ENCODE peak calls at places on chromosomes 5 and 9, in seven cellular contexts. M, Q, C, Z, K, P and S are unnamed samples.

GRCh38 chr9:136762221-136762691 is 2.1 kb downstream of the LCN15 start:
- DNase-seq in M (no peak), Q (no peak), C (peak), Z (no peak), K (no peak), P (no peak), S (no peak)

GRCh38 chr5:145988993-145989392 is 52.6 kb downstream of the SH3RF2 start:
- DNase-seq in M (no peak), Q (no peak), C (no peak), Z (no peak), K (no peak), P (no peak), S (no peak)

GRCh38 chr9:81716409-81716808 is 27.1 kb upstream of the TLE1 start:
- DNase-seq in M (no peak), Q (no peak), C (no peak), Z (no peak), K (no peak), P (no peak), S (no peak)

GRCh38 chr9:94827584-94828304 is 101.2 kb downstream of the AOPEP start:
- DNase-seq in M (no peak), Q (no peak), C (no peak), Z (peak), K (no peak), P (peak), S (no peak)

GRCh38 chr9:32989651-32990050 is 11.8 kb downstream of the APTX start:
- DNase-seq in M (no peak), Q (no peak), C (no peak), Z (no peak), K (peak), P (no peak), S (no peak)

GRCh38 chr5:151870820-151871219 is 53.8 kb downstream of the GLRA1 start:
- DNase-seq in M (no peak), Q (no peak), C (no peak), Z (no peak), K (no peak), P (no peak), S (no peak)

GRCh38 chr9:112793213-112793810 is 42.8 kb downstream of the SNX30 start:
- DNase-seq in M (peak), Q (peak), C (peak), Z (peak), K (peak), P (peak), S (peak)

GRCh38 chr9:91533382-91533781 is 109.8 kb upstream of the NFIL3 start:
- DNase-seq in M (no peak), Q (no peak), C (no peak), Z (no peak), K (no peak), P (no peak), S (no peak)

GRCh38 chr9:75385236-75385635 is 296.9 kb downstream of the OSTF1 start:
- DNase-seq in M (no peak), Q (no peak), C (no peak), Z (no peak), K (no peak), P (no peak), S (no peak)

GRCh38 chr5:65341835-65342234 is 139.9 kb downstream of the ADAMTS6 start:
- DNase-seq in M (no peak), Q (no peak), C (no peak), Z (no peak), K (no peak), P (no peak), S (no peak)
- TF ChIP-seq SP1 in M (no peak), Q (no peak), C (no peak), Z (no peak), K (no peak), P (no peak), S (no peak)

GRCh38 chr5:1075931-1076330 is 35.9 kb downstream of the SLC12A7 start:
- DNase-seq in M (no peak), Q (no peak), C (no peak), Z (no peak), K (no peak), P (no peak), S (no peak)

GRCh38 chr5:1075555-1075881 is 36.3 kb downstream of the SLC12A7 start:
- DNase-seq in M (no peak), Q (no peak), C (no peak), Z (no peak), K (no peak), P (no peak), S (no peak)

GRCh38 chr5:1074226-1074625 is 37.6 kb downstream of the SLC12A7 start:
- DNase-seq in M (no peak), Q (no peak), C (no peak), Z (no peak), K (no peak), P (no peak), S (no peak)

GRCh38 chr5:1076406-1076805 is 35.5 kb downstream of the SLC12A7 start:
- DNase-seq in M (no peak), Q (no peak), C (no peak), Z (no peak), K (no peak), P (no peak), S (no peak)

DNA sequence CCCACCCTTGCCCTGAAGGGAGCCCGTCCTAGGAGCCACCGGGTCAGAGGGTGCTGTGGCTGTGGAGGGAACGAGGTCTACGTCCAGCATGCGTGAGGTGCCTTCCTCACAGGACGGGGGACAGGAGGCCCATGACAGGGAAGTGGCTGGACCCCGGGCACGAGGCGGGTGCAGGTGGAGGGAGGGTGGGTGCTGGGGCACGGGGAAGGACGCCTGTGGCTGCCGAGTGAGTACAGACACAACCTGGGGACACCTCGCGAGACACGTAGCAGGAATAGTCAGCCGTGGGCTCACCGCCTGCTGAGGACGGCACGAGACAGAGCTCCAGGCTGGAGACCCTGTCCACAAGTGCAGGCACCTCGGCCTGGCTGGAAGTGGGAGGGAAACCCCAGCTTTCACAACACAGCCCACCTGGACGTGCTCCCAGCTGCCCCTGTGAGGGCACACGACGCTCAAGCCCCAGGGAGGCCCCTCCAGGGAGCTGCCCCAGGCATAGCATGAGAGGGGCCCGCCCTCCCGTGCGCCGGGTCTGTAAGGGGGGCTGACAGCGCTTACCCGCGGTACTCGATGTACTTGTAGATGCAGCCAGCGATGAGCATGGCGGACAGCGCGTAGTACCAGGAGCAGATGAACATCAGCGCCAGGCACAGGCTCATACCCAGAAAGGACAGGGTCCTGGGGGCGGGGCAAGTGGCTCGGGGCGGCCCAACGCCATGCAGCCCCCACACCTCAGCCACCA is 36.9 kb downstream of the SLC12A7 start:
- DNase-seq in M (no peak), Q (no peak), C (no peak), Z (no peak), K (no peak), P (no peak), S (no peak)
- TF ChIP-seq SP1 in M (no peak), Q (no peak), C (no peak), Z (no peak), K (no peak), P (no peak), S (no peak)

GRCh38 chr9:88322906-88323566 is 65.2 kb upstream of the SPIN1 start:
- DNase-seq in M (no peak), Q (no peak), C (no peak), Z (no peak), K (no peak), P (no peak), S (no peak)
- TF ChIP-seq SP1 in M (no peak), Q (no peak), C (no peak), Z (no peak), K (no peak), P (no peak), S (no peak)

GRCh38 chr9:87665516-87665915 is 60.4 kb upstream of the CTSL start:
- DNase-seq in M (no peak), Q (no peak), C (no peak), Z (no peak), K (no peak), P (no peak), S (no peak)
- TF ChIP-seq SP1 in M (no peak), Q (no peak), C (no peak), Z (no peak), K (no peak), P (no peak), S (no peak)

GRCh38 chr9:131738838-131739191 is 1.1 kb downstream of the RAPGEF1 start:
- DNase-seq in M (no peak), Q (no peak), C (peak), Z (peak), K (no peak), P (no peak), S (no peak)

GRCh38 chr9:131739192-131739961 is 499 bp downstream of the RAPGEF1 start:
- DNase-seq in M (no peak), Q (no peak), C (peak), Z (peak), K (peak), P (no peak), S (peak)

GRCh38 chr9:131738293-131738692 is 1.6 kb downstream of the RAPGEF1 start:
- DNase-seq in M (no peak), Q (no peak), C (no peak), Z (no peak), K (no peak), P (no peak), S (no peak)

GRCh38 chr9:131740898-131741297 is 1.0 kb upstream of the RAPGEF1 start:
- DNase-seq in M (no peak), Q (no peak), C (no peak), Z (no peak), K (no peak), P (no peak), S (no peak)

DNA sequence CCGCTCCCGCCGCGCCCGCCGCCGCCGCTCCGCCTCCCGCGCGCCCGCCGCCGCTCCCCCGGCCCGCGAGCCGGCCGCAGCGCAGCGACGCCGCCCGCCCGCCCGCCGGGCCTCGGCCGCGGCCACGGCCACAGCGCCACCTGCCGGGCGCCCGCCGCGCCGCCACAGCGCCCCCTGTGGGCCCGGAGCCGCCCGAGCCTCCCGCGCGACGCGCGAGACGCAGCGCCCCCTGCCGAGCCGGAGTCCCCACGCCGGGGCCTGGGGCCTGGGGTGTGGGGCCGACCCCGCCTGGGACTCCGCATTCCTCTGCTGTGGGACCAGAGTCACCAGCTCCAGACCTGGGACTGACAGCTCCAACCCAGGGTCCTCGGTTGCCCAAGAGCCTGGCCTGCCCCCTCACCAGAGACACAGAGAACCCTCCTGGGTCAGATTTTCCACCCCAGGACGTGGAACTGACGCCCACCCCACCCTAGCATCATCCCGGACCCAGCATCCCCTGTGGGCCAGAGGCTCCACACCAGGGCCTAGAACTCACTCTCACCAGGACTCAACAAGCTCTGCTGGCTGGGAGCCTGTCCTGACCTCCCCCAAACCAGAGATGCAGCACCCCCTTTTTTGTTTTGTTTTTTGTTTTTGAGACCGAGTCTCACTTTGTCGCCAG is at the start of gene RAPGEF1:
- DNase-seq in M (no peak), Q (no peak), C (peak), Z (peak), K (peak), P (no peak), S (peak)
- TF ChIP-seq SP1 in M (no peak), Q (no peak), C (peak), Z (no peak), K (no peak), P (no peak), S (no peak)

DNA sequence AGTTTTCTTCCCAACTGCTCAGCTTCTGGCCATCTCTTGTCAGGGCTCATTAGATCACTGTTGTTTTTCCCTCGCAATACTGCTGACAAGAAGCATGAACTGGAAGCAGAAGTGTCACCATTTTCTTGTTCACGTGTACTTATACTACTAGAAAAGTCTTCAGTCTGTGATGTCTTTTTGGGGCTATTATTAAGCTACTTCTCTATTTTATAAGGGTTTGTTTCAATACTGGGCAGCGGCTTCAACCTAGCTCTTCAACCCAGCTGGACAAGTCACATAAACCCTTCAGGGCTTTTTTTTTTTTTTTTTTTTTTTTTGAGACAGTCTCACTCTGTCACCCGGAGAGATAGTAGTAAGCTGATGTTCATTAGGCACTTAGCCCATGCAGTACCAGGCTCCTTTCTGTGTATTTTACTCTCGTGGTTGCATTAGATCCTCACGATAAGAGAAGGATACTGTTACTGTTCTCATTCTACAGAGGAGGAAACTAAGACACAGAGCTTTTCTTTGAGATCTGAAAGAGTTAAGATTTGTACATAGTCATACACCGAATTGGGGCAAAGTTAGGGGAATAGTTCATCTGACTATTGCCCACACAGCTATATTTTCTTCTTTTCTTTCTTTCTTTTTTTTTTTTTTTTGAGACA is 20.5 kb downstream of the RAPGEF1 start:
- DNase-seq in M (no peak), Q (no peak), C (no peak), Z (no peak), K (no peak), P (no peak), S (no peak)
- TF ChIP-seq SP1 in M (no peak), Q (no peak), C (no peak), Z (no peak), K (no peak), P (no peak), S (no peak)

DNA sequence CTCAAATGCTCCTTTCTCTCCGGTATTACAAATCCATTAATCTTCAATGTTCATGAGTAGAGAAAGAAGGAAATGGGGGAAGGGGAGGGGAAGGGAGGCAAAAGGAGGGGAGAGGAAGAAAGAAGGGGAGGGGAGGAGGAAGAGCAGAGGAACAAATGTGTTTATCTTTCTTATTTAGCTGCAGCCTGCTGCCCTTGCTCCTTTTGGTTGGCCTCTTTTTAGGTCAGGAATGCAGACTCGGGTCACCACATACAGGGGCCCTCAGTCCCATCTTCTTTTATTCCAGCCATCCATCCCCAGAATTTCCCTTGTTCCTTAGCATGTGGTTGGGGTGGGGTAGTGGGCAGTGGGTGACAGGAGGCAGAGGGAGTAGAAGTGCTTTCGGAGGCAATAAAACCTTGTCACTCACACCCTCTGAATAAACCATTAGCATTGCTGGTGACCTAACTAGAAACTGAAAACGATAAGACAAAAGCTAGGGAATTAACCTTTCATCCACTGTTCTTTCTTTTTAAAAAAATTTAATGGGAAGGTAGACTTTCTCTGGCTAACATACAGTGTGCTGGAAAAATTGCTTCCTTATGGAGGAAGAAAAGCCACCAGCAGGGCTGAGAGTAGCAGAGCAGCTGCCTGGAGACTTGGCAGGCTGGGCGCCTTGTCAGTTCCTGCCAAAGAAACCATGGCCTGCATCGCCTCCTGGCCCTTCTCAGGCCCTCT is 16.8 kb upstream of the PRLR start:
- DNase-seq in M (no peak), Q (no peak), C (no peak), Z (no peak), K (no peak), P (no peak), S (no peak)
- TF ChIP-seq SP1 in M (no peak), Q (no peak), C (no peak), Z (no peak), K (no peak), P (no peak), S (no peak)

DNA sequence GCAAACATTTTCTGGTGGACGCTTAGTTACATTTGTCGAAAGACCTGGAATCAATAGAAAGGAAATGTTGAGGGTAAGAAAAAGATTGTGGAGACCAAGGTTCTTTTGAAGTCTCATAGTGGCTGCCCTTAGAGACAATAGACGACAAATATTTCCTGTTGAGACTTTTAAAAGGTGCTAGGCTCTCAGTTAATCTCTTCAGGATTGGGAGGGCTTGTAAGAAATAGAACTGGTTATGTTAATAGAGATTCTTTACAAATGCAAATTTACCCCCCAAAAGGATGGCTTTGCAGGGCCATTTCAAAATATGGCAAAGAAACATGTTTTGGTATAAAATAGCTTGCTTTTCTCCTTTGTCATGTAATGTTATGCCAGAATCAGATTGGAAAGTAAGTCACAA is 428.2 kb upstream of the CTNND2 start:
- DNase-seq in M (no peak), Q (no peak), C (no peak), Z (no peak), K (no peak), P (no peak), S (no peak)
- TF ChIP-seq SP1 in M (no peak), Q (no peak), C (no peak), Z (peak), K (no peak), P (no peak), S (no peak)

GRCh38 chr5:34001231-34001935 is 6.5 kb downstream of the AMACR start:
- DNase-seq in M (no peak), Q (no peak), C (no peak), Z (no peak), K (no peak), P (peak), S (no peak)
- TF ChIP-seq SP1 in M (no peak), Q (no peak), C (no peak), Z (no peak), K (no peak), P (no peak), S (no peak)